ENCODE peak calls at places on chromosomes 13 and 19, in six cellular contexts. E is suprapubic skin, V is ovary, P is prostate gland, Q is adrenal gland, W is lower leg skin. I is an unnamed sample.

GRCh38 chr13:41917641-41918040 is 43.3 kb downstream of the VWA8 start:
- DNase-seq in E (no peak), V (no peak), P (no peak), Q (no peak), W (no peak), I (peak)

GRCh38 chr19:9914315-9915207 is 21.8 kb downstream of the OLFM2 start:
- DNase-seq in E (no peak), V (peak), P (peak), Q (peak), W (peak), I (peak)

GRCh38 chr13:29991343-29991742 is 140.9 kb upstream of the UBL3 start:
- DNase-seq in E (no peak), V (no peak), P (no peak), Q (no peak), W (no peak), I (no peak)

GRCh38 chr13:44406617-44407016 is 33.0 kb downstream of the SERP2 start:
- DNase-seq in E (no peak), V (no peak), P (no peak), Q (no peak), W (no peak), I (no peak)

GRCh38 chr13:100890645-100891044 is 216.1 kb upstream of the TMTC4 start:
- DNase-seq in E (no peak), V (no peak), P (no peak), Q (no peak), W (no peak), I (no peak)

GRCh38 chr19:4878491-4878968 is 11.1 kb upstream of the PLIN3 start:
- DNase-seq in E (no peak), V (no peak), P (no peak), Q (no peak), W (no peak), I (no peak)

GRCh38 chr19:45528149-45528743 is 21.0 kb downstream of the VASP start:
- DNase-seq in E (no peak), V (peak), P (peak), Q (peak), W (no peak), I (no peak)

GRCh38 chr13:111947026-111947810 is 119.7 kb upstream of the SOX1 start:
- DNase-seq in E (peak), V (peak), P (no peak), Q (no peak), W (peak), I (no peak)

GRCh38 chr13:30224732-30225131 is 82.6 kb downstream of the KATNAL1 start:
- DNase-seq in E (no peak), V (no peak), P (no peak), Q (no peak), W (no peak), I (peak)

GRCh38 chr13:27053235-27053884 is 118.3 kb downstream of the USP12 start:
- DNase-seq in E (no peak), V (no peak), P (no peak), Q (no peak), W (no peak), I (peak)

GRCh38 chr13:28273919-28274318 is 135.6 kb downstream of the PAN3 start:
- DNase-seq in E (no peak), V (no peak), P (no peak), Q (no peak), W (no peak), I (peak)

GRCh38 chr13:45521292-45521691 is 56.6 kb downstream of the COG3 start:
- DNase-seq in E (no peak), V (no peak), P (no peak), Q (peak), W (no peak), I (no peak)
- TF ChIP-seq POLR2A in E (no peak), V (no peak), P (no peak), Q (no peak), W (no peak), I (no peak)

DNA sequence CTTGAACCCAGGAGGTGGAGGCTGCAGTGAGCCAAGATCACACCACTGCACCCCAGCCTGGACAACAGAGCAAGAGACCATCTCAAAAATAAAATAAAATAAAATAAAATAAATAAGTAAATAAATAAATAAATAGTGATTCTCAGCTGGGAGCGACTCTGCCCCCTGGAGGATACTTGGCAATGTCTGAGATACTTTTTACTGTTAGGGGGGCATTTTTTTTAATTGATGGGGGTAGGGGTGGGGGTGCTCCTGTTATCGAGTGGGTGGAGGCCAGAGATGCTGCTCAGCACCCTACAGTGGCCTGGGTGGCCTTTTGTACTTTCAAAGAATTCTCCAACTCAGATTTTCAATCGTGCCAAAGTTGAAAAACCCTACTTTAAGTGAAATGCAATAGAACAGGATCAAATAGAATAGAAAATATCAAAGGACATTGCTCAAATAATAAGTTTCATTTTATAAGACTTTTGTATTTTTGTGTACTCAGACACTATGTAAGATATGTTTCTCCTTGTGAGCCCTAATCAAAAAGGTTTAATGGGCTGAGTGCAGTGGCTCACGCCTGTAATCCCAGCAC is 7.1 kb upstream of the CLPP start:
- DNase-seq in E (no peak), V (no peak), P (no peak), Q (no peak), W (no peak), I (peak)
- TF ChIP-seq POLR2A in E (no peak), V (no peak), P (no peak), Q (no peak), W (no peak), I (no peak)

GRCh38 chr19:33726756-33727155 is 69.9 kb upstream of the KCTD15 start:
- DNase-seq in E (no peak), V (no peak), P (no peak), Q (no peak), W (no peak), I (no peak)

GRCh38 chr19:33724723-33725060 is 72.0 kb upstream of the KCTD15 start:
- DNase-seq in E (no peak), V (no peak), P (no peak), Q (no peak), W (no peak), I (no peak)

GRCh38 chr19:33725567-33725966 is 71.1 kb upstream of the KCTD15 start:
- DNase-seq in E (no peak), V (no peak), P (no peak), Q (no peak), W (no peak), I (no peak)

GRCh38 chr19:33728141-33728540 is 68.5 kb upstream of the KCTD15 start:
- DNase-seq in E (no peak), V (no peak), P (no peak), Q (no peak), W (no peak), I (no peak)

DNA sequence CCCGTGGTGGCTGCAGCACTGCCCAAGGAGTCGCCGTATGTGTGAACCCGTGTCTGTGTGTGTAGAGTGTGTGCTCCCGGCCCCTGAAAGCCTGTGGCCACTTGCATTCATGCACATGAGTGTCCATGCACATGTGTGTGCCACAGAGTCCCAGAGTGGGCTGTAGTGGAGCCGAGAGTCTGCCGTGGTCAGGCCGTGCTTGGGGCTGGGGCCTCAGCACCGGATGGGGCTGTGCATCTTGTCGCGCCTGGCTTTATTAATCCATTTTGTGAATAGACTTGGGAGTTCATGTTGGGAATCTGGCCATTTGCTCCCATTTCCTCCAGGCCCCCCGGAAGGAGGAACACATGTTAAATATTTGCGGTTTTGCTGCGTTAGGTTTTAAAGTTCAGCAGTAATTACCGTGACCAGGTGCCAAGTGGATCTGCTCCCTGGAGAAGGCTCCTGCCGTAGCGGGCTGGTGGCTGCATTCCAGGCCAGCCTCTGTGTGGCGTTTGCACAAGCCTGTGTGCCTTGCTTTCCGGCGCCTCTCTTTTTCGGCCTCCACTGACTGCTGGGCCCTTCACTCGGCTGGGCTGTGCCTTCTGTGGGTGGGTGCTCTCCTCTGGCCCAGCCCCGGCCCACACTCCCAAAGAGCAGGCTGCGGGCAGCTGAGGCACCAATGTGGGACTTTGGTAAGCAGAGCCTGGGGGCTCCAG is 69.2 kb upstream of the KCTD15 start:
- DNase-seq in E (no peak), V (no peak), P (no peak), Q (no peak), W (no peak), I (no peak)
- TF ChIP-seq POLR2A in E (no peak), V (no peak), P (no peak), Q (no peak), W (no peak), I (no peak)

DNA sequence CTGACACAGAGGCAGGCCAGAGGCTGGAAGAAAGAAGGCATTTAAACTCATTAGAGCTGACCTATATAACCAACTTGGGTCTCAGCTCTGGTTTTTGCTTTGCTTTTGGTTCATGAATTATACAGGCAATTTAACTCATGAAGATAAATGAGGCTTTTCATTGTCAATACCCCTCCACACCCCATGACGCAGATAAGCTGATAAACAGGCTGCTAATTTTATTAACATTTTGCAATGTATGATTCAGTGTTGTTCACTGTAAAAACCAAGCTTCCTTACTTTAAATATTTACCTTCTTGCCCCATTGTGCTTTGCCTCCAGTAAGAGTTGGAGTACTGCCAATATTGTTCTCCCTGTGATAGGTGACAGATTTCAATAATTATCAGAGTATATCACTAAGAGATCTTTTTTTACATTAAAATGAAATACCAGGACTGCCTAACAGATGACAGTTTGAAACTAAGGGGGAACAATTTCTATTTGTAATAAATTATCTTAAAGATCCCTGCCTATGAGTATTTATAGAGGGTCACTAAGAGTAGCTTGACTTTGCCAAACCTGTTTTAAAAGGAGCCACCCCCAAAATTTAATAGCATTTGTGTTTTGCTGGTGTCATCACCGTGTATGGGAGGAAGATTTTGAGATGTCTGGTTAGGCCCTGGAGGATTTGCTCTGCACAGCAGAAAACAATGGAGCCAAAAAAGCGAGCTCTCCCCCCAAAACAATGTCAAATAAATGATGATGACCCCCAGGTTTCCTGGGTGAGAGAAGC is 472.7 kb upstream of the NBEA start:
- DNase-seq in E (no peak), V (no peak), P (peak), Q (no peak), W (no peak), I (no peak)
- TF ChIP-seq POLR2A in E (no peak), V (no peak), P (no peak), Q (no peak), W (no peak), I (no peak)

DNA sequence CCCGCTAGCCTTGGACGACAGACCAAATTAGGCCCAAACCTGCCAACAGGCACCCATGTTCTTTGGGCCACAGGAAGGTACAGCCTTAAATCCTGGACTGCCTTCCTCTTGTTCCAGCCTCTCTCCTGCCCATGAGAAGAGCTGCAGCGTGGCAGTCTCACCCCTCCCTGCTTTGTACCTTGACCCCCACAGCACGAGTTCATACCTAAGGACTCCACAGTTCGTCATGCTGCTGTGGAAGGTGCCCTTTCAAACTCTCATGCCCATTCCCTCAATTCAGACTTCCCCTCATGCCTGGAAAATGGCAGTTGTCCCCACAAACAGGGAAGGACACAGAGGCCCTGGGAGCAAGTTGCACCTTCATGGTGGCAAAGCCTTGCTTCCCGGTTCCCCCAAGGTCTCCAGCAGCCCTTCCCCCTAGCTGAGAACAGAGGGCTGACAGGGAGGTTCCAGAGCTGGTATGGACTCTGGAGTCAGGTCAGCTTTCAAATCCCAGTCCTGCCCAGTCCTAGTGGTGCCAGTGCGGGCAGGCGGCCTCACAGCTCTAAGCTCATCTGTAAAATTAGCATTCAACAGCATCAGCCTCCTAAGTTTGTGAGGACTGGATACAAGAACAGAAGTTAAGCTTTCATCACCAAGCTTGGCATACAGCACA is 8.6 kb downstream of the GSK3A start:
- DNase-seq in E (no peak), V (no peak), P (no peak), Q (no peak), W (no peak), I (no peak)
- TF ChIP-seq POLR2A in E (no peak), V (no peak), P (no peak), Q (no peak), W (no peak), I (no peak)

GRCh38 chr19:28404462-28404861 is 808.5 kb downstream of the UQCRFS1 start:
- DNase-seq in E (no peak), V (no peak), P (no peak), Q (no peak), W (no peak), I (no peak)
- TF ChIP-seq POLR2A in E (no peak), V (no peak), P (no peak), Q (no peak), W (no peak), I (no peak)

GRCh38 chr13:110281736-110282135 is 25.2 kb downstream of the COL4A1 start:
- DNase-seq in E (no peak), V (no peak), P (no peak), Q (no peak), W (peak), I (no peak)
- TF ChIP-seq POLR2A in E (no peak), V (no peak), P (no peak), Q (no peak), W (no peak), I (no peak)

DNA sequence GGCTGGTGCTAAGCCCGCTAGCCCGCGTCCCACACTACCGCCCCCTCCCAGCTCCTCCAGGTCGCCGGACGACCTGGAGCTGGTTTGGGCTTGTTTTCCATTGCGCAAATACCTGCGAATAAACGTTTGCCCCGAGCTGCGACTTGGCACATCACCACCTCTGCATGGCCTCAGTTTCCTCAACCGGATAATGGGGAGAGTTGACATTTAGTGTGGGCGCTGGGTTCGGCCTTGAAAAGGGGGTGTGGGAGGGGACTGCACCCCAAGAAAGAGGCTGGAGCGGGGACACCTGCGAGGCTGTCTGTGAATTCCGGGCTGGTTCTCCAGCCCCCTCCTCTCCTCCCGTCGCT is 11.0 kb upstream of the JUND start:
- DNase-seq in E (no peak), V (no peak), P (peak), Q (no peak), W (peak), I (no peak)
- TF ChIP-seq POLR2A in E (no peak), V (peak), P (no peak), Q (peak), W (no peak), I (no peak)

DNA sequence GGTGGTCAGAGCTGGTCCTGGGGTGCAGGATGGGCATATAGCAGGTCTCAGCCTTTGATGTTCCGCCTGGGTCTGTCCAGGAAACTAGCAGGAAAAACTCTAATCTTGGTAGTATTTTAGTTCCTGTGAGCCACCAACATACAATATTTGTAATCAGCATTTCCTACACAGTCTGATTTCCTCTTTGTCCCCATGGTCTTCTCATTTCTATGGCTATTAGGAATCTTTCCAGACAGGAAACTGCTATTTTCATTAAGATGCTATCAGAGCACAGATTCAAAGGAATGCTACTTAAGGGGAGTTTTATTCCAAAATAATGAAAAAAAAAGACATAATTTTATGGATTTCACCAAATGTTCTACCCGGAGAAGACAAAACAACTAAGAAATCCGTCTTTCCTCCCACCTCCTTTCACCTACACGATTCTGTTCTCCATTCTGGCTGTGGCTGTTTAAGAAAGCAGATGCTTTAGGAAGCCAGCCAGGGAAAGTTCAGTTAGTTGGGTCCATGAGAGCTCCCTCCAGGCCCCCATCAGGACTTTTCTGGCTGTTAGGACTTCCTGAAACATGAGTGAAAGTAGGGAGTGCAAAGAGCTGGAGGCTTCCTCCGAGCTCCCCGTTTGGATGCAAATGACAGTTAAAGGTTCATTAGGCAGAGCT is 36.4 kb downstream of the SHISA2 start:
- DNase-seq in E (no peak), V (no peak), P (no peak), Q (no peak), W (no peak), I (no peak)
- TF ChIP-seq POLR2A in E (no peak), V (no peak), P (no peak), Q (no peak), W (no peak), I (no peak)

I was measured in erythroblast.